ENCODE peak calls at places on chromosomes 12 and 14, in six cellular contexts. J, L, B, O, F and R are unnamed samples. For H3K36me3, the result is how much of the 10 kb centered on the place peaks cover.

GRCh38 chr12:94207467-94208432 is 59.4 kb downstream of the PLXNC1 start:
- DNase-seq in J (no peak), L (no peak), B (no peak), O (peak), F (no peak), R (no peak)

GRCh38 chr12:104370989-104371870 is 67.7 kb downstream of the EID3 start:
- DNase-seq in J (peak), L (no peak), B (no peak), O (no peak), F (no peak), R (no peak)

GRCh38 chr12:124862768-124863408 is 776 bp downstream of the SCARB1 start:
- DNase-seq in J (no peak), L (no peak), B (no peak), O (peak), F (peak), R (no peak)

GRCh38 chr14:100584056-100585031 is 2.9 kb downstream of the BEGAIN start:
- DNase-seq in J (no peak), L (peak), B (no peak), O (no peak), F (no peak), R (no peak)

GRCh38 chr14:46401066-46401465 is 250.5 kb downstream of the RPL10L start:
- DNase-seq in J (no peak), L (no peak), B (no peak), O (no peak), F (no peak), R (no peak)

GRCh38 chr14:66403183-66403582 is 83.0 kb upstream of the CCDC196 start:
- DNase-seq in J (no peak), L (no peak), B (no peak), O (peak), F (peak), R (peak)

GRCh38 chr14:59964251-59965007 is 44.5 kb downstream of the LRRC9 start:
- DNase-seq in J (no peak), L (no peak), B (no peak), O (no peak), F (peak), R (no peak)

GRCh38 chr14:105411017-105411941 is 8.3 kb upstream of the MTA1 start:
- DNase-seq in J (no peak), L (peak), B (no peak), O (no peak), F (peak), R (no peak)

GRCh38 chr12:51000245-51000644 is 25.9 kb downstream of the SLC11A2 start:
- DNase-seq in J (no peak), L (no peak), B (no peak), O (no peak), F (no peak), R (no peak)

GRCh38 chr12:85448031-85448430 is 168.0 kb downstream of the ALX1 start:
- DNase-seq in J (no peak), L (no peak), B (no peak), O (no peak), F (no peak), R (no peak)

GRCh38 chr12:96141216-96141944 is 52.8 kb upstream of the ELK3 start:
- DNase-seq in J (peak), L (no peak), B (no peak), O (no peak), F (peak), R (no peak)

GRCh38 chr12:19033244-19033643 is 96.3 kb upstream of the PLEKHA5 start:
- DNase-seq in J (no peak), L (no peak), B (no peak), O (no peak), F (no peak), R (no peak)

GRCh38 chr12:12081836-12082497 is 11.2 kb downstream of the BCL2L14 start:
- DNase-seq in J (no peak), L (peak), B (no peak), O (peak), F (peak), R (peak)

DNA sequence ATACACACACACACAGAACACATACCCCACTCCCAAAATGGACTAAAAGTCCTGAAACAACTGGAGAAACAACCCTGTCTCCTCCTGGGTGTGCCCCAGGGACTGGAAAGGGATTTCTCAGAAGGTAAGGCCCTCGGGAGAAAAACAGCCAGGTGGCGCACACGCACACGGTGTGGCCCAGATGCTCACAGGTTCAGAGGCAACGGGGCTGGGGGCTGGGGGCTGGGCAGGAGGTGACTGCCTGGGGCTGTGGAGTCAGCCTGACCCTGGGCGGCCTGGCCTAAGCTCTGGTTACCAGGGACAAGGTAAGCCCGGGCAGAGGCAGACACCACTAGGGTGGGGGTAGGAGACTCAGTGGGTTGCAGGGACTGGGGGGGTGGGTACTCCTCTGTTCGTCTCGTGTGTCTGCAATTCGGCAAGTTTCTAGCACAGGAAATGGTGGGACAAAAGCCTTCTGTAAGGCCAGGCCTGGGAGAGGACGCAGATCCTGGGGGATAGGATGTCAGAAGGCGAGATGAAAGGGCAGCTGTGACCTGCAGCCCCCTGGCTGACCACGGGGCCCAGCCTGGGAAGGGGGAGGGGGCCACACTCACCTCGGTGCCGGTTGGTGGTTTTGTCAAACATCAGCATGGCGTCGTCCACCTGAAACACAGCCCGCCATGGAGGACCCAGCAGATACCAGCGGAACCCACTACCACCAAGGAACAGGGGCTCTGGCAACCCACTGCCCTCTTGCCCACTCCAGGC is 10.4 kb downstream of the MSI1 start:
- DNase-seq in J (no peak), L (no peak), B (no peak), O (no peak), F (no peak), R (no peak)
- H3K36me3 ChIP-seq in J (under half), L (under half), B (under half), O (under half), F (under half), R (under half)

DNA sequence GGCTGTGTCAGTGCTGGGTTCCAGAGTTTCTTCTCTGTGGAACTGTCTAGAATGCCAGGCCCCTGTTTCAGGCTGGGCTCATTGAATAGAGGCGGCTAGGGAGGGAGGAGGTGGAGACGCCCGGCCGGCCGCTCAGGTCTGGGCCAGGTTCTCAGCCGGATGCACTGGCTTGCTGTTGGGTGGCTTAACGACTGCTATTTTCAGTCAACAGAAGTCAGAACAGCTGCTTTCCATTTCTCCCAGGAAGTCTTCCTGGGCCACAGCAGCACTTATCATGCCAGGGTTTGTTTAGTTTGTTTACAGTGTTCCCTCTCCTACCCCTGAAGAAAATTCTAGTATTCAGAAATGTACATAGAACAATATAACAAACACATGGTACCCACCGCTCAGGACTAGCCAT is 26.0 kb upstream of the VPS37B start:
- DNase-seq in J (no peak), L (no peak), B (no peak), O (no peak), F (no peak), R (no peak)
- H3K36me3 ChIP-seq in J (under half), L (under half), B (under half), O (under half), F (under half), R (under half)

DNA sequence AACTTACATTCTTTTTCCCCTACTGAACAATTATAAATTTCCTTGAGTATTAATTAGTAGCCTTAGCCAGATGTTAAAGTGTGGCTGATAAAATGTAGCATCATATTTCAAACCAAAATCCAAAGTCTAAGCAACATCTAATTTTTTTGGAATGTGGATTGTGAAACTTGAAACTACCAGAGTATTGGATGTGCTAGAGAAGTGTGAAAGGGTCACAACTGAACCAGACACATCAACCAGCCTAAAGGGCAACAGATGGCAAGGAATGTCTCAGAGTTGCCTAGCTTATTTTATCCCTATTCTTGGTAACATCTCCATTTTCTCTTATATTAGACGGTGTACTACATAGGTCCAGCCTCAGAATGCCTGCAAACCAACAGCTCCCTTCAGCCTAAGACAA is 153.1 kb upstream of the DCN start:
- DNase-seq in J (no peak), L (no peak), B (no peak), O (no peak), F (no peak), R (no peak)
- H3K36me3 ChIP-seq in J (under half), L (under half), B (under half), O (under half), F (under half), R (under half)

GRCh38 chr12:112473056-112473455 is 54.3 kb downstream of the PTPN11 start:
- DNase-seq in J (no peak), L (no peak), B (no peak), O (no peak), F (peak), R (no peak)
- H3K36me3 ChIP-seq in J (under half), L (under half), B (under half), O (under half), F (half or more), R (half or more)

DNA sequence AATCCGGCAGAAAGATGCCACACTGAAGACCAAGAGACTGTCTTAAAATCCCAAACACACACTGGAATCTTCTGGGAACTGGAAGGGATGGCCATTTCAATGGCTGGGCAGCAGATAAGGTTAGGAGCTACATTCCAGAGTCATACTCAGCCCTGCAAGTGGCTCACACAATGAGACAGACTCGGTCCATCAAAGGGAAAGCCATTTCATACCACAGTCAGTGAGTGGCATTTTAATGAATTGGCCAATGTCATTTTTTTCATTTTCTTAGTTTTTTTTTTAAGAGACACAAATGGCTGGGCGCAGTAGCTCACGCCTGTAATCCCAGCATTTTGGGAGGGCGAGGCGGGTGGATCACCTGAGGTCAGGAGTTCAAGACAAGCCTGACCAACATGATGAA is 17.9 kb downstream of the CIT start:
- DNase-seq in J (no peak), L (no peak), B (no peak), O (no peak), F (no peak), R (no peak)
- H3K36me3 ChIP-seq in J (under half), L (under half), B (under half), O (under half), F (under half), R (under half)